ENCODE peak calls at places on chromosomes 5 and 9, in eight cellular contexts. I is posterior cingulate gyrus, T is transverse colon, B is iris pigment epithelial cell, L is tibial nerve, R is posterior vena cava, Y is H54, Q is NCI-H1694. M is an unnamed sample.

GRCh38 chr5:135393229-135393628 is 5.8 kb downstream of the MACROH2A1 start:
- DNase-seq in I (no peak), T (no peak), B (no peak), L (peak), R (no peak), Y (no peak), Q (no peak), M (no peak)

GRCh38 chr5:82406200-82406773 is 128.1 kb upstream of the RPS23 start:
- DNase-seq in I (no peak), T (no peak), B (peak), L (no peak), R (no peak), Y (no peak), Q (no peak), M (no peak)

GRCh38 chr9:135857371-135857786 is 50.0 kb downstream of the CAMSAP1 start:
- DNase-seq in I (no peak), T (no peak), B (peak), L (no peak), R (no peak), Y (peak), Q (no peak), M (no peak)

GRCh38 chr5:135488727-135489465 is 36.7 kb upstream of the TIFAB start:
- DNase-seq in I (peak), T (no peak), B (peak), L (no peak), R (no peak), Y (peak), Q (peak), M (peak)

GRCh38 chr5:68479524-68479923 is 264.0 kb downstream of the PIK3R1 start:
- DNase-seq in I (no peak), T (no peak), B (no peak), L (no peak), R (no peak), Y (no peak), Q (peak), M (no peak)

GRCh38 chr9:27534658-27535209 is 5.1 kb upstream of the MOB3B start:
- DNase-seq in I (no peak), T (no peak), B (no peak), L (no peak), R (no peak), Y (no peak), Q (no peak), M (no peak)

GRCh38 chr5:154577449-154577848 is 99.4 kb upstream of the HAND1 start:
- DNase-seq in I (no peak), T (peak), B (no peak), L (no peak), R (no peak), Y (no peak), Q (no peak), M (no peak)

GRCh38 chr5:144951001-144951400 is 780.3 kb downstream of the KCTD16 start:
- DNase-seq in I (no peak), T (no peak), B (no peak), L (no peak), R (no peak), Y (no peak), Q (no peak), M (no peak)

GRCh38 chr5:144104086-144104485 is 66.4 kb downstream of the YIPF5 start:
- DNase-seq in I (no peak), T (no peak), B (no peak), L (no peak), R (no peak), Y (no peak), Q (no peak), M (no peak)

GRCh38 chr9:88502552-88503034 is 32.4 kb upstream of the NXNL2 start:
- DNase-seq in I (no peak), T (no peak), B (no peak), L (no peak), R (no peak), Y (no peak), Q (no peak), M (no peak)

GRCh38 chr9:121321039-121321503 is 49.0 kb downstream of the STOM start:
- DNase-seq in I (no peak), T (no peak), B (peak), L (no peak), R (no peak), Y (no peak), Q (no peak), M (no peak)

GRCh38 chr9:33139421-33140228 is 27.5 kb downstream of the B4GALT1 start:
- DNase-seq in I (no peak), T (peak), B (peak), L (peak), R (peak), Y (no peak), Q (no peak), M (no peak)

GRCh38 chr5:51380603-51381207 is 2.5 kb upstream of the ISL1 start:
- DNase-seq in I (no peak), T (no peak), B (peak), L (no peak), R (no peak), Y (peak), Q (peak), M (no peak)

GRCh38 chr9:73743826-73744225 is 592.2 kb downstream of the ANXA1 start:
- DNase-seq in I (no peak), T (no peak), B (peak), L (no peak), R (no peak), Y (no peak), Q (no peak), M (no peak)

GRCh38 chr5:172901012-172901780 is 58.0 kb upstream of the RPL26L1 start:
- DNase-seq in I (no peak), T (peak), B (peak), L (no peak), R (peak), Y (no peak), Q (no peak), M (no peak)

GRCh38 chr5:179246227-179246626 is 99.0 kb downstream of the ADAMTS2 start:
- DNase-seq in I (no peak), T (no peak), B (no peak), L (no peak), R (no peak), Y (no peak), Q (no peak), M (no peak)

GRCh38 chr9:104386425-104387069 is 117.5 kb upstream of the OR13F1 start:
- DNase-seq in I (no peak), T (no peak), B (peak), L (no peak), R (no peak), Y (peak), Q (peak), M (no peak)

GRCh38 chr5:1652873-1653707 is 129.3 kb upstream of the LPCAT1 start:
- DNase-seq in I (no peak), T (no peak), B (no peak), L (no peak), R (no peak), Y (no peak), Q (no peak), M (no peak)

GRCh38 chr9:19748278-19749126 is 40.3 kb downstream of the SLC24A2 start:
- DNase-seq in I (no peak), T (no peak), B (peak), L (no peak), R (no peak), Y (peak), Q (no peak), M (no peak)

GRCh38 chr9:76560481-76560891 is 101.5 kb downstream of the GCNT1 start:
- DNase-seq in I (no peak), T (peak), B (peak), L (no peak), R (no peak), Y (peak), Q (no peak), M (peak)

GRCh38 chr5:98975682-98976407 is 47.0 kb upstream of the CHD1 start:
- DNase-seq in I (no peak), T (no peak), B (no peak), L (no peak), R (no peak), Y (no peak), Q (no peak), M (no peak)

GRCh38 chr9:71355884-71356283 is 234.5 kb upstream of the TRPM3 start:
- DNase-seq in I (no peak), T (no peak), B (no peak), L (no peak), R (no peak), Y (no peak), Q (no peak), M (no peak)

GRCh38 chr5:149728303-149728702 is 1.8 kb upstream of the PPARGC1B start:
- DNase-seq in I (no peak), T (peak), B (no peak), L (no peak), R (no peak), Y (no peak), Q (no peak), M (no peak)

GRCh38 chr9:84304166-84304565 is 36.4 kb downstream of the SLC28A3 start:
- DNase-seq in I (no peak), T (no peak), B (peak), L (no peak), R (no peak), Y (no peak), Q (no peak), M (no peak)

GRCh38 chr5:147782053-147783028 is at the start of gene JAKMIP2:
- DNase-seq in I (peak), T (peak), B (peak), L (peak), R (peak), Y (peak), Q (peak), M (peak)

GRCh38 chr5:73789851-73790281 is 163.9 kb downstream of the ARHGEF28 start:
- DNase-seq in I (no peak), T (no peak), B (peak), L (no peak), R (no peak), Y (no peak), Q (no peak), M (no peak)

GRCh38 chr9:120379611-120380010 is 200.4 kb downstream of the CDK5RAP2 start:
- DNase-seq in I (no peak), T (no peak), B (no peak), L (no peak), R (no peak), Y (no peak), Q (no peak), M (no peak)

GRCh38 chr5:52948418-52949076 is 40.6 kb upstream of the ITGA2 start:
- DNase-seq in I (peak), T (peak), B (peak), L (peak), R (no peak), Y (no peak), Q (peak), M (no peak)

GRCh38 chr5:174571662-174572397 is 152.6 kb upstream of the MSX2 start:
- DNase-seq in I (peak), T (peak), B (peak), L (peak), R (no peak), Y (peak), Q (no peak), M (peak)

GRCh38 chr5:96408276-96408777 is 24.7 kb downstream of the PCSK1 start:
- DNase-seq in I (no peak), T (no peak), B (peak), L (no peak), R (no peak), Y (no peak), Q (no peak), M (no peak)

GRCh38 chr5:148805323-148806290 is 20.8 kb upstream of the ADRB2 start:
- DNase-seq in I (no peak), T (no peak), B (peak), L (no peak), R (no peak), Y (no peak), Q (no peak), M (no peak)

GRCh38 chr9:77817590-77818311 is 169.6 kb upstream of the GNA14 start:
- DNase-seq in I (no peak), T (no peak), B (no peak), L (no peak), R (no peak), Y (no peak), Q (no peak), M (no peak)

GRCh38 chr9:81312346-81312745 is 377.0 kb downstream of the TLE1 start:
- DNase-seq in I (no peak), T (no peak), B (no peak), L (no peak), R (no peak), Y (no peak), Q (no peak), M (no peak)

GRCh38 chr9:116467740-116468351 is 219.3 kb upstream of the TRIM32 start:
- DNase-seq in I (no peak), T (no peak), B (no peak), L (no peak), R (no peak), Y (no peak), Q (no peak), M (no peak)

GRCh38 chr9:83955985-83956287 is 24.1 kb downstream of the HNRNPK start:
- DNase-seq in I (no peak), T (no peak), B (no peak), L (no peak), R (no peak), Y (no peak), Q (no peak), M (no peak)

GRCh38 chr9:438961-439768 is 224.5 kb downstream of the DOCK8 start:
- DNase-seq in I (no peak), T (no peak), B (peak), L (peak), R (peak), Y (no peak), Q (no peak), M (no peak)

GRCh38 chr9:83204047-83204446 is 141.1 kb upstream of the RASEF start:
- DNase-seq in I (no peak), T (no peak), B (no peak), L (no peak), R (no peak), Y (no peak), Q (no peak), M (no peak)